ENCODE peak calls at places on chromosomes 11 and 22, in four cellular contexts. One of them, this sample, is unnamed.

GRCh38 chr11:116043857-116044256 is 539.6 kb upstream of the CADM1 start:
- DNase-seq in K562: no peak
- DNase-seq in A549: no peak
- DNase-seq in HepG2: no peak
- DNase-seq in this sample: no peak

GRCh38 chr11:96338910-96339703 is 3.9 kb downstream of the MAML2 start:
- DNase-seq in A549: no peak
- DNase-seq in K562: no peak
- DNase-seq in HepG2: peak; percentile 25
- DNase-seq in this sample: peak; percentile 87

GRCh38 chr22:49023879-49024774 is 803.5 kb downstream of the BRD1 start:
- DNase-seq in HepG2: no peak
- DNase-seq in K562: no peak
- DNase-seq in A549: no peak
- DNase-seq in this sample: no peak

GRCh38 chr11:108866781-108867180 is 201.9 kb downstream of the DDX10 start:
- DNase-seq in HepG2: no peak
- DNase-seq in K562: no peak
- DNase-seq in A549: no peak
- DNase-seq in this sample: no peak

GRCh38 chr11:1224491-1225385 is 1.9 kb downstream of the MUC5B start:
- DNase-seq in HepG2: no peak
- DNase-seq in K562: no peak
- DNase-seq in A549: no peak
- DNase-seq in this sample: no peak

GRCh38 chr11:9506489-9507343 is 45.9 kb downstream of the ZNF143 start:
- DNase-seq in A549: peak; percentile 55
- DNase-seq in HepG2: peak; percentile 72
- DNase-seq in K562: peak; percentile 87
- DNase-seq in this sample: peak; percentile 39

GRCh38 chr11:15590131-15590530 is 475.4 kb downstream of the INSC start:
- DNase-seq in K562: no peak
- DNase-seq in HepG2: no peak
- DNase-seq in A549: no peak
- DNase-seq in this sample: no peak

GRCh38 chr11:17876827-17877226 is 136.0 kb downstream of the SERGEF start:
- DNase-seq in A549: no peak
- DNase-seq in K562: no peak
- DNase-seq in HepG2: no peak
- DNase-seq in this sample: no peak

GRCh38 chr11:79762271-79762935 is 321.6 kb upstream of the TENM4 start:
- DNase-seq in K562: no peak
- DNase-seq in HepG2: peak; percentile 1
- DNase-seq in A549: no peak
- DNase-seq in this sample: no peak

GRCh38 chr11:109795234-109795633 is 298.0 kb upstream of the ZC3H12C start:
- DNase-seq in HepG2: no peak
- DNase-seq in K562: no peak
- DNase-seq in A549: no peak
- DNase-seq in this sample: no peak

DNA sequence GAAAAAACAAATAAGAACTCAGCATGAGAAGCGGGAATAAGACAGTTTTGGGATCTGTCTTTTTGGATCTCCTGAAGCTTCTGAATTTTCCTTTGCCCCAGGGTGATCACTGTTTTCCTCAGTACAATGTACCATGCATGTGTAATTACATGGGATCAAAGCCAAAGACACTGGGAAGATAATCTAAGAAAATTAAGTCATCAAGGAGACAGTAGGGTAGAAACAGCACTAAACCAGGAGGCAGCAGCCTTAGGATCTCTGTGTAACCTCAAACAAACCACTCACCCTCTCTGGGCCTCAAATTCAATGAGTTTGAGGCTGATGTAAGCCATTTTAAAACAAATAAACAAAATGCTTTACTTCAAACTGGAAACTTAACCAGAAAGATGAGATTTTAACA is 77.1 kb downstream of the RAB30 start:
- DNase-seq in K562: no peak
- DNase-seq in A549: no peak
- DNase-seq in HepG2: no peak
- DNase-seq in this sample: no peak
- TF ChIP-seq POLR2AphosphoS2 in K562: no peak
- TF ChIP-seq POLR2AphosphoS2 in A549: no peak
- TF ChIP-seq POLR2AphosphoS2 in HepG2: no peak
- TF ChIP-seq POLR2AphosphoS2 in this sample: no peak

GRCh38 chr11:67404515-67405195 is 772 bp downstream of the TBC1D10C start:
- DNase-seq in A549: no peak
- DNase-seq in HepG2: no peak
- DNase-seq in K562: no peak
- DNase-seq in this sample: no peak
- TF ChIP-seq MYC in A549: no peak
- TF ChIP-seq MYC in HepG2: no peak
- TF ChIP-seq MYC in K562: no peak
- TF ChIP-seq MYC in this sample: no peak

DNA sequence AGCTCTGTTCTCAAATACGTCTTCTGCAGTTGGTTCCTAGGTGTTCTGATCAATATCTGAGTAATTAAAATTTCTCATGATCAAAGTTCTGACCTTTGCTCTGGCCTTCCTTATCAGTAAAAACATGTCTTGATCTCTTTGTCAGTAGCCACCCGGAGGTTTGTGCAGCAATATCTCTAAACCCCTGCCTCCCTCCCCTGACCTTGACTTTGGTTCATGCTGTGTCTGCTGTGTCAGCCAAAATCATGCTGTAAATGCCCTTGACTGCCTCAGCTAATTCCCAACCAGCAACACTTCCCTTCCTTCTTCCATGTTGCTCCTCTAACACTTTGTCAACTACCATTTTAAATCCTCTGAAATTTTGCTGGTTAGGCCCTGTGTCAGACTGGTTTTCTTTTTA is 424.7 kb downstream of the FAM181B start:
- DNase-seq in A549: no peak
- DNase-seq in HepG2: no peak
- DNase-seq in K562: no peak
- DNase-seq in this sample: no peak
- TF ChIP-seq POLR2AphosphoS2 in A549: no peak
- TF ChIP-seq POLR2AphosphoS2 in HepG2: no peak
- TF ChIP-seq POLR2AphosphoS2 in K562: no peak
- TF ChIP-seq POLR2AphosphoS2 in this sample: no peak

DNA sequence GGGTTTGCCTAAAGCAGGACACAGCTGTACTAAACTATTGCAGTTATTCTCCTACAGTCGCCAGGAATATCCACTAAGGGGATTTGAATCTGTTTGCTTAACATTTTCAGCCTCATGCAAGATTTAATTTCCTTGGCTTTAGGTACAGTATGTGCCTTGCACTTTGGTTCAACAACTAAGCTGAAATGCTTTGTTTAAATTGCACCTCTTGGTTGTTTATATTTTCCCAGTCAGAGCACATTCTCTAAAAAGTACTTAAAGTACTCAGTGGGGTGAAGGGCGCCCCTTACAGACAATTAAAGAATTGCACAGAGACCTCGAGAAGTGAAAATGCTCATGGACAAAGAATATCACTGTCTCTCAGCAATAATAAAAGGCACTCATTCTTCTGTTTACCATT is 107.8 kb upstream of the MTNR1B start:
- DNase-seq in A549: no peak
- DNase-seq in K562: no peak
- DNase-seq in HepG2: no peak
- DNase-seq in this sample: no peak
- TF ChIP-seq MYC in A549: no peak
- TF ChIP-seq MYC in K562: no peak
- TF ChIP-seq MYC in HepG2: no peak
- TF ChIP-seq MYC in this sample: no peak

DNA sequence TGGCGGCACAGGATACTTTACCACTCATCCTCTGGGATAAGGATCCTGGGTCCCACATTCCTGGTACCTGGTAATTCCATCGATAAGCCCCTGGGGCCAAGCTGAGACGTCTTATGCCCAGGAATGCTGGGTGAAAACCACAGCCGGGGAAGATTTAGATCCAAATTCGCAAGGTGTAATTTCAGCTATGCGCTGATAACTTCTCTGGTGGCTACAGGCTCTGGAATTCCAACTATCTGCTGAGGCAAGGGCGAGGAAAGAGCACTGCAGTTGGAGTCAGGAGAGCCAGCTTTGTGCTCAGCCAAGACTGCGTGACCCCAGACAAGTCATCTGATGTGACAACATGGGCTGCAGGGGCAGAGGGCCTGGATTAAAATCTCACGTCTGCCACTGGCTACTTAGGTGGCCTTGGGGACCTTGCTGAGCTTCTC is 9.9 kb upstream of the MYEOV start:
- DNase-seq in K562: no peak
- DNase-seq in HepG2: no peak
- DNase-seq in A549: no peak
- DNase-seq in this sample: no peak
- TF ChIP-seq POLR2AphosphoS2 in K562: no peak
- TF ChIP-seq POLR2AphosphoS2 in HepG2: no peak
- TF ChIP-seq POLR2AphosphoS2 in A549: no peak
- TF ChIP-seq POLR2AphosphoS2 in this sample: no peak

GRCh38 chr22:31230871-31231621 is 18.9 kb downstream of the LIMK2 start:
- DNase-seq in K562: peak; percentile 61
- DNase-seq in HepG2: peak; percentile 83
- DNase-seq in A549: no peak
- DNase-seq in this sample: no peak
- TF ChIP-seq MYC in K562: no peak
- TF ChIP-seq MYC in HepG2: no peak
- TF ChIP-seq MYC in A549: no peak
- TF ChIP-seq MYC in this sample: no peak

GRCh38 chr11:111531687-111532364 is 8.7 kb upstream of the LAYN start:
- DNase-seq in A549: peak; percentile 80
- DNase-seq in K562: no peak
- DNase-seq in HepG2: no peak
- DNase-seq in this sample: peak; percentile 8
- TF ChIP-seq POLR2AphosphoS2 in A549: no peak
- TF ChIP-seq POLR2AphosphoS2 in K562: no peak
- TF ChIP-seq POLR2AphosphoS2 in HepG2: no peak
- TF ChIP-seq POLR2AphosphoS2 in this sample: no peak

GRCh38 chr22:23753371-23753770 is 854 bp downstream of the VPREB3 start:
- DNase-seq in HepG2: no peak
- DNase-seq in A549: no peak
- DNase-seq in K562: no peak
- DNase-seq in this sample: no peak

GRCh38 chr22:23754980-23755636 is 883 bp upstream of the VPREB3 start:
- DNase-seq in K562: no peak
- DNase-seq in A549: no peak
- DNase-seq in HepG2: no peak
- DNase-seq in this sample: no peak

GRCh38 chr22:23752750-23753149 is 1.5 kb downstream of the VPREB3 start:
- DNase-seq in K562: no peak
- DNase-seq in A549: no peak
- DNase-seq in HepG2: no peak
- DNase-seq in this sample: no peak

GRCh38 chr22:23755711-23756110 is 1.5 kb upstream of the VPREB3 start:
- DNase-seq in A549: no peak
- DNase-seq in K562: no peak
- DNase-seq in HepG2: no peak
- DNase-seq in this sample: no peak

DNA sequence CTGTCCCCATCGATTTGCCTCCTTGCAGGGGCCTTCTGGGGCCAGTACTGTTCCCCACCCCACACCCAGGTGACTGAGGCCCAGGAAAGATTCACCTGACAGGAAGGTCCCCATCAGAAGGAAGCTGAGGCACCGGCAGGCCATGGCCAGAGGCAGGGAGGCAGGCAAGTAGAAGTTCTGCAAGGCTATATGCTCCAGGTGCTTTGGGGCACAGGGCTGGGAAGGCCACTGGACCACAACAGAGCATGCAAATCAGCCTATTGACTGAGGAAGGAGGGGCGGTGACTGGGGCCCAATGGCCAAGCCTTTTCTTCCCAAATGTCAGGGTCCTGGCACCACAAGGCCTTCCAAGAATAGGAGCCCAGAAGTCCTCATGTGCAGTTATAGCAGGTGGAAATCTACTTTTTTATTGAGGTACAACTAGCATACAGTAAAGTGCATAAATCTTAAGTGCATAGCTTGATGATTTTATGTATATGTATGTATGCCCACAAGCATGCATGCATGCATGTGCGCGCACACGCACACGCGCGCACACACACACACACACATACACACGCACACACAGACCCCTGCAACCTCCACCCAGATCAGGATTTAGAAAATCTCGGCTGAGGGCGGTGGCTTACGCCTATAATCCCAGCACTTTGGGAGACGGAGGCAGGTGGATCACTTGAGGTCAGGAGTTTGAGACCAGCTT is at the start of gene VPREB3:
- DNase-seq in HepG2: no peak
- DNase-seq in K562: no peak
- DNase-seq in A549: no peak
- DNase-seq in this sample: no peak
- TF ChIP-seq MYC in HepG2: no peak
- TF ChIP-seq MYC in K562: no peak
- TF ChIP-seq MYC in A549: no peak
- TF ChIP-seq MYC in this sample: no peak

GRCh38 chr22:38844661-38845367 is 986 bp upstream of the NPTXR start:
- DNase-seq in A549: no peak
- DNase-seq in HepG2: no peak
- DNase-seq in K562: no peak
- DNase-seq in this sample: no peak
- TF ChIP-seq POLR2AphosphoS2 in A549: no peak
- TF ChIP-seq POLR2AphosphoS2 in HepG2: no peak
- TF ChIP-seq POLR2AphosphoS2 in K562: no peak
- TF ChIP-seq POLR2AphosphoS2 in this sample: no peak

DNA sequence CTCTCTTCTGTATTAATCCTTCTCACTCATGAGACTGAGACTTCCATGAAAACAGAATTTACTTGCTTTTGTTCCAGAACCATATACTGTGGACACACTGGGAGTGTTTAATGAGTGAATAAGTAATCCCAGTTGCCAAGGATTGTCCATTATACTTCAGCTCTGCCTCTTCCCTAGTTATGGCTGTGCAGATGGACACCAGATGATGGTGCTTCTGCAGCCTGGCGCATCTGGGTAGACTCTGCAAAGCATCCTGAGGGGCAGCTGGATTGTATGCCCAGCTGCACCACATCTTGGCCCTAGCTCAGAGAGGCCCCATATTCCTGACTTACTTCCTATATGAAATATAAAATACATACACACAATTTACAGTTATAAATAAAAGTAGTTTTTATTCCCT is 43.5 kb downstream of the DBX1 start:
- DNase-seq in HepG2: no peak
- DNase-seq in K562: no peak
- DNase-seq in A549: no peak
- DNase-seq in this sample: no peak
- TF ChIP-seq MYC in HepG2: no peak
- TF ChIP-seq MYC in K562: no peak
- TF ChIP-seq MYC in A549: no peak
- TF ChIP-seq MYC in this sample: no peak

This sample was measured in GM12878.